ENCODE peak calls at places on chromosomes 1 and 21, in five cellular contexts. U is GM12878, X is SK-N-SH, D is H1, L is K562. K is an unnamed sample.

GRCh38 chr1:48611841-48612240 is 139.8 kb upstream of the SPATA6 start:
- DNase-seq in U (no peak), L (no peak), D (no peak), X (no peak), K (no peak)

GRCh38 chr1:73907051-73907450 is 290.9 kb downstream of the LRRIQ3 start:
- DNase-seq in L (no peak), D (no peak), X (no peak), U (no peak), K (no peak)

GRCh38 chr1:26915204-26915842 is 1.5 kb upstream of the NR0B2 start:
- DNase-seq in L (no peak), D (no peak), U (no peak), X (no peak), K (peak)

GRCh38 chr1:187157115-187157514 is 328.4 kb downstream of the PLA2G4A start:
- DNase-seq in L (no peak), D (no peak), X (no peak), U (no peak), K (no peak)

GRCh38 chr1:237938553-237938952 is 47.8 kb upstream of the ZP4 start:
- DNase-seq in X (no peak), D (peak), U (no peak), L (peak), K (no peak)

GRCh38 chr1:164755674-164756073 is 196.7 kb downstream of the PBX1 start:
- DNase-seq in L (no peak), D (no peak), U (no peak), X (peak), K (no peak)

GRCh38 chr1:232894436-232894835 is 56.0 kb upstream of the NTPCR start:
- DNase-seq in D (no peak), X (no peak), U (no peak), L (no peak), K (no peak)

GRCh38 chr21:30238168-30238567 is 22.3 kb upstream of the CLDN8 start:
- DNase-seq in X (no peak), L (no peak), U (no peak), D (no peak), K (no peak)

GRCh38 chr1:205584732-205585131 is 47.1 kb downstream of the ELK4 start:
- DNase-seq in D (no peak), U (no peak), L (peak), X (no peak), K (no peak)

GRCh38 chr1:1068374-1069060 is 5.6 kb downstream of the RNF223 start:
- DNase-seq in U (no peak), X (no peak), L (peak), D (no peak), K (no peak)

GRCh38 chr1:50529510-50529909 is 106.3 kb upstream of the DMRTA2 start:
- DNase-seq in X (no peak), U (no peak), D (no peak), L (no peak), K (no peak)

GRCh38 chr1:235644693-235645305 is 4.8 kb downstream of the GNG4 start:
- DNase-seq in X (peak), D (no peak), L (no peak), U (no peak), K (no peak)

DNA sequence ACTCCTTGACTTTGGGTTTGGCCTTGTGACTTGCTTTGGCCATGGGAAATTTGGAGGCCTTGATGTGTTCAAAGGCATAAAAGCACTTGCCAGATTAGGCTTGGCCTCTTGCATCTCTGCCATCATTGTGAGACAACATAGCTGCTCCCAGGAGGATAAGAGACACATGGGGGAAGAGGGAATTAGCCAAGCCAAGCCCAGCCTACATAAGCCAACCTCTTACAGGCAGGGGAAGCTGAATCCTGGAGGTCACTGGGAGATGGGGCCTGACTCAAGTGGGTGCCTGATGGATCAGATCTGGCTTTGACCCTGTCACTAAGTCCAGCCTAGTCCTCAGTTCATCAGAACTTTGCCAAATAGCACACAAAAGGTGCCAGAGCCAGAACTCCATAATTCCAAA is 37.6 kb upstream of the HMGB4 start:
- DNase-seq in D (no peak), U (no peak), X (no peak), L (no peak), K (no peak)
- TF ChIP-seq GABPA in D (no peak), U (no peak), X (no peak), L (no peak), K (no peak)

GRCh38 chr1:226222686-226223085 is 778 bp upstream of the MIXL1 start:
- DNase-seq in U (no peak), L (no peak), X (no peak), D (no peak), K (no peak)

GRCh38 chr1:226220473-226221189 is 2.8 kb upstream of the MIXL1 start:
- DNase-seq in D (no peak), L (no peak), U (no peak), X (no peak), K (no peak)

GRCh38 chr1:226223786-226224244 is 351 bp downstream of the MIXL1 start:
- DNase-seq in X (peak), D (no peak), L (peak), U (no peak), K (no peak)

GRCh38 chr1:226226601-226227000 is 3.1 kb downstream of the MIXL1 start:
- DNase-seq in D (no peak), U (no peak), L (no peak), X (no peak), K (no peak)

DNA sequence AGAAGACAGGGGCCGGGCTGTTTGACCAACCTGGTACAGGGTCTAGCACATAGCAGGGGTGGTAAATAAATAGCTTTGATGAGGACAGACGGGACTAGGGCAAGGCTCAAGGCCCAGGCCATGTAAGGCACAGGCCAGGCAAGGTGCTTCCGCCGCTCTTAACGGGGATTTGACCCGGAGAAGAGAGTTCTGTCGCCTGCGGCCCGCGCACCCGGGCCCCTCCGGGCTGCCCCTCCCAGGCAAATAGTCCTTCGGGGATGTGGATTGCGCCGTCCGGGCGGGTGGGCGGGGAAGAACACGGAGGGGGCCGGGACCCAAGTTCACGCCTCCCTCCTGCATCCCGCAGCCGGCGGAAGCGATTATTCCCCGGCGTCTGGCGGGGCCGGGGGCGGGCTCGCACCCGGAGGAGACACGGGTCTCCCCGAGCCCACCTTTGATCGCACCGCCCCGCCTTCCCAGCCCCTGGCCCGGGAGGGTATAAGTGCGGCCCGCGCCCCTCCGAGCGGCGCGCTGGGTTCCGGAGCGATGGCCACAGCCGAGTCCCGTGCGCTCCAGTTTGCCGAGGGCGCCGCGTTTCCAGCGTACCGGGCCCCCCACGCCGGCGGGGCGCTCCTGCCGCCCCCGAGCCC is at the start of gene MIXL1:
- DNase-seq in L (no peak), D (no peak), X (peak), U (no peak), K (peak)
- TF ChIP-seq YY1 in L (no peak), D (no peak), X (no peak), U (no peak), K (no peak)

DNA sequence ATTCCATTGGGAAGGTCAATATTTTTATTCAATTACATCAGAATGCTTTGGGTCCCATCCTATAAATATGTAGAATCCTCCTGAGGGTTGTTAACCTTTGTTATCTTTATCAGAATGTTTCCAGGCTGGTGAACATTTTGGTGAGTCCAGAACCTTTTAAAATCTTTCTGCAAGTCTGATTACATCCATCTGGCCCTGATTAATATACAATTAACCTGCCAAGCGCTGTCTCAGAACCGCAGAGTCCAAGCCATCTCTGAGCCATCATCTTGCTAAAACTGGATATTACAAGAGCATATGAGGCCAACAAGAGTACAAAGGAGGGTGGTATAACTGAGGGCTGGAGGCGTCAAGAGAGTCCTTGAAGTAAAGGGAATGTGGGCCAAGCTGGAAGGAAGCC is 88.5 kb upstream of the ZC3H11B start:
- DNase-seq in U (no peak), L (no peak), D (no peak), X (no peak), K (no peak)
- TF ChIP-seq GABPA in U (no peak), L (no peak), D (no peak), X (no peak), K (no peak)

GRCh38 chr1:158112994-158113758 is 67.5 kb upstream of the CD1D start:
- DNase-seq in L (no peak), D (no peak), X (peak), U (no peak), K (no peak)
- TF ChIP-seq YY1 in L (no peak), D (peak), X (peak), U (no peak), K (peak)

GRCh38 chr1:109272021-109272799 is 10.7 kb downstream of the PSRC1 start:
- DNase-seq in U (no peak), L (no peak), D (no peak), X (no peak), K (no peak)

GRCh38 chr1:109273570-109274288 is 9.2 kb downstream of the PSRC1 start:
- DNase-seq in X (no peak), U (no peak), L (no peak), D (no peak), K (no peak)

GRCh38 chr1:109272831-109273547 is 10.0 kb downstream of the PSRC1 start:
- DNase-seq in L (no peak), D (no peak), X (no peak), U (no peak), K (no peak)

GRCh38 chr1:109275706-109276345 is 7.1 kb downstream of the PSRC1 start:
- DNase-seq in U (no peak), X (peak), L (peak), D (no peak), K (peak)

GRCh38 chr1:109274533-109275476 is 8.1 kb downstream of the PSRC1 start:
- DNase-seq in D (no peak), U (no peak), L (peak), X (peak), K (peak)
- TF ChIP-seq GABPA in D (no peak), U (no peak), L (no peak), X (no peak), K (no peak)

DNA sequence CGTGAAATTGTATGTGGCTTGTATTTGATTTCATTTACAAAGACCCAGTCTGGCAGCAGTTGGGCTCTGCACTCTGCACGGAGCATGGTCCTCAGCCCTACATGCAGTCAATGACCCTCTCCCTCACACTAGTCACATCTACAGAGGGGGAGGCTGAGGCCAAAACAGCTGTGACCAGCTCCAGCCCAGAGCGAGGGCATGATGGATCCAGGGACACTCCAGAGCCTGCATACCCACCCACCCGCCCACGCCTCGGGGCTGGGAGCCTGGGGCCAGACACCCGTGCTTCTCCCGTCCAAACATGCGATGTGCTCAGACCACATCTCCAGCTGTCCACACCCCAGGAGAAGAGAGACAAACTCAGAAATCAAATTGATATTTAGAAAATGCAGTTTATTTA is 14.0 kb upstream of the PRDM16 start:
- DNase-seq in D (no peak), X (no peak), U (no peak), L (no peak), K (no peak)
- TF ChIP-seq YY1 in D (no peak), X (no peak), U (no peak), L (no peak), K (no peak)

GRCh38 chr1:248849152-248849551 is 9.7 kb downstream of the ZNF692 start:
- DNase-seq in D (no peak), X (no peak), U (no peak), L (no peak), K (no peak)

GRCh38 chr1:248850124-248850523 is 8.8 kb downstream of the ZNF692 start:
- DNase-seq in U (no peak), L (no peak), D (no peak), X (no peak), K (no peak)

GRCh38 chr1:248849637-248850036 is 9.2 kb downstream of the ZNF692 start:
- DNase-seq in U (no peak), D (no peak), L (no peak), X (no peak), K (no peak)

GRCh38 chr1:248851390-248851789 is 7.5 kb downstream of the ZNF692 start:
- DNase-seq in L (no peak), U (no peak), X (no peak), D (no peak), K (no peak)

DNA sequence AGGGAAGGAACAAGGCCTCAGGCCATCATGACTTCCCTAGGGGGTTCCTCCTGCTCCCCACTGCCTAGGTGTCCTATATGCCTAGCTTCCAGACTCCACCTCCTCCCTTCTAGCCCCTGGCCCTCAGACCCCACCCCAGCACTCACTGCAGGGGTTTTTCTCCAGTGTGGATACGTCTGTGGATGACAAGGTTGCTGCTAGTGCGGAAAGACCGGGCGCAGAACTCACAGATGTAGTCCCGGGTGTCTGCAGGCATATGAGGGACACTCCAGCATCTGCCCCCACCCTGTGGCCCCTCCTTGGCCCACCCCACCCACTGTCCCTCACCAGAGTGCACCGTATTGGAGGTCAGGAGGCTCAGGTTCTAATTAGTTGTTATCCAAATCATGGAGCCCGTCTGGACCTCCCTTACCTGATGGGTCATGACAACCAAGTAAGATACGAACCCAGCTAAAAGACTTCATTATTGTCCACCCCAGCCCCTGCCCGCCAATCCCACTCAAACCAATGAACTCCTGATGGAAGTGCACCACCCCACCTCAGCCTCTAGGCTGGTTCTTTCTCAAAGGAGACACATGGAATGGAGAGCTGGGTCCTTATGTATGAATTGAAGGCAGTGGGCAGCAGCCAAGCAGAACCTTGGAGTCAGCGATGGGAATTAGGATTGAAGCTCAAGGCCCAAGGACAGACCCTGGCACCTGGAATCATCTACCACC is 8.2 kb downstream of the ZNF692 start:
- DNase-seq in U (no peak), D (no peak), X (no peak), L (no peak), K (no peak)
- TF ChIP-seq GABPA in U (no peak), D (no peak), X (no peak), L (no peak), K (no peak)

K was measured in HepG2.